ENCODE peak calls at places on chromosome 7, in seven cellular contexts. One of them, this sample, is unnamed.

GRCh38 chr7:45885264-45885882 is 2.9 kb upstream of the IGFBP1 start:
- DNase-seq in SK-N-SH: no peak
- DNase-seq in HCT116: peak; percentile 16
- DNase-seq in HepG2: peak; percentile 98
- DNase-seq in K562: no peak
- DNase-seq in H1: no peak
- DNase-seq in GM12878: no peak
- DNase-seq in this sample: no peak

GRCh38 chr7:25454562-25455031 is 226.3 kb upstream of the NPVF start:
- DNase-seq in SK-N-SH: no peak
- DNase-seq in HCT116: no peak
- DNase-seq in HepG2: no peak
- DNase-seq in K562: no peak
- DNase-seq in H1: no peak
- DNase-seq in GM12878: no peak
- DNase-seq in this sample: no peak

GRCh38 chr7:82049442-82049841 is 279.6 kb upstream of the HGF start:
- DNase-seq in SK-N-SH: peak; percentile 33
- DNase-seq in HCT116: no peak
- DNase-seq in HepG2: no peak
- DNase-seq in K562: no peak
- DNase-seq in H1: no peak
- DNase-seq in GM12878: peak; percentile 23
- DNase-seq in this sample: no peak

GRCh38 chr7:5679741-5680473 is 101.6 kb downstream of the RNF216 start:
- DNase-seq in SK-N-SH: no peak
- DNase-seq in HCT116: no peak
- DNase-seq in HepG2: no peak
- DNase-seq in K562: no peak
- DNase-seq in H1: no peak
- DNase-seq in GM12878: no peak
- DNase-seq in this sample: no peak

GRCh38 chr7:88377421-88377820 is 70.7 kb upstream of the STEAP4 start:
- DNase-seq in SK-N-SH: no peak
- DNase-seq in HCT116: peak; percentile 68
- DNase-seq in HepG2: no peak
- DNase-seq in K562: no peak
- DNase-seq in H1: no peak
- DNase-seq in GM12878: no peak
- DNase-seq in this sample: peak; percentile 11

GRCh38 chr7:30659312-30659711 is 22.9 kb downstream of the CRHR2 start:
- DNase-seq in SK-N-SH: no peak
- DNase-seq in HCT116: no peak
- DNase-seq in HepG2: no peak
- DNase-seq in K562: no peak
- DNase-seq in H1: no peak
- DNase-seq in GM12878: no peak
- DNase-seq in this sample: no peak

GRCh38 chr7:151296202-151296992 is 45.2 kb upstream of the NUB1 start:
- DNase-seq in SK-N-SH: no peak
- DNase-seq in HCT116: no peak
- DNase-seq in HepG2: no peak
- DNase-seq in K562: no peak
- DNase-seq in H1: no peak
- DNase-seq in GM12878: no peak
- DNase-seq in this sample: no peak

GRCh38 chr7:122379491-122379890 is 74.9 kb upstream of the FEZF1 start:
- DNase-seq in SK-N-SH: no peak
- DNase-seq in HCT116: no peak
- DNase-seq in HepG2: no peak
- DNase-seq in K562: no peak
- DNase-seq in H1: no peak
- DNase-seq in GM12878: no peak
- DNase-seq in this sample: no peak

GRCh38 chr7:26897928-26898327 is 33.5 kb upstream of the SKAP2 start:
- DNase-seq in SK-N-SH: no peak
- DNase-seq in HCT116: no peak
- DNase-seq in HepG2: no peak
- DNase-seq in K562: no peak
- DNase-seq in H1: no peak
- DNase-seq in GM12878: no peak
- DNase-seq in this sample: no peak

GRCh38 chr7:104643587-104644217 is 315.3 kb downstream of the LHFPL3 start:
- DNase-seq in SK-N-SH: peak; percentile 49
- DNase-seq in HCT116: peak; percentile 15
- DNase-seq in HepG2: peak; percentile 7
- DNase-seq in K562: peak; percentile 35
- DNase-seq in H1: peak; percentile 48
- DNase-seq in GM12878: no peak
- DNase-seq in this sample: peak; percentile 19

GRCh38 chr7:158040199-158040598 is 547.4 kb downstream of the PTPRN2 start:
- DNase-seq in SK-N-SH: no peak
- DNase-seq in HCT116: no peak
- DNase-seq in HepG2: no peak
- DNase-seq in K562: no peak
- DNase-seq in H1: no peak
- DNase-seq in GM12878: no peak
- DNase-seq in this sample: no peak

GRCh38 chr7:117118579-117119180 is 165.4 kb downstream of the ST7 start:
- DNase-seq in SK-N-SH: no peak
- DNase-seq in HCT116: no peak
- DNase-seq in HepG2: no peak
- DNase-seq in K562: no peak
- DNase-seq in H1: no peak
- DNase-seq in GM12878: no peak
- DNase-seq in this sample: no peak

GRCh38 chr7:46747869-46748576 is 827.0 kb upstream of the IGFBP3 start:
- DNase-seq in SK-N-SH: no peak
- DNase-seq in HCT116: no peak
- DNase-seq in HepG2: no peak
- DNase-seq in K562: no peak
- DNase-seq in H1: no peak
- DNase-seq in GM12878: no peak
- DNase-seq in this sample: no peak

GRCh38 chr7:134941185-134941900 is 45.0 kb upstream of the AGBL3 start:
- DNase-seq in SK-N-SH: no peak
- DNase-seq in HCT116: no peak
- DNase-seq in HepG2: no peak
- DNase-seq in K562: no peak
- DNase-seq in H1: no peak
- DNase-seq in GM12878: no peak
- DNase-seq in this sample: no peak

GRCh38 chr7:141974831-141975230 is 1.3 kb upstream of the TAS2R38 start:
- DNase-seq in SK-N-SH: no peak
- DNase-seq in HCT116: peak; percentile 28
- DNase-seq in HepG2: peak; percentile 9
- DNase-seq in K562: no peak
- DNase-seq in H1: no peak
- DNase-seq in GM12878: no peak
- DNase-seq in this sample: peak; percentile 61

GRCh38 chr7:95322874-95323273 is 1.5 kb downstream of the PON1 start:
- DNase-seq in SK-N-SH: peak; percentile 19
- DNase-seq in HCT116: no peak
- DNase-seq in HepG2: no peak
- DNase-seq in K562: no peak
- DNase-seq in H1: no peak
- DNase-seq in GM12878: no peak
- DNase-seq in this sample: no peak

GRCh38 chr7:30995541-30995940 is 31.8 kb downstream of the GHRHR start:
- DNase-seq in SK-N-SH: no peak
- DNase-seq in HCT116: no peak
- DNase-seq in HepG2: no peak
- DNase-seq in K562: no peak
- DNase-seq in H1: no peak
- DNase-seq in GM12878: no peak
- DNase-seq in this sample: no peak

GRCh38 chr7:140005341-140005740 is 57.4 kb downstream of the PARP12 start:
- DNase-seq in SK-N-SH: no peak
- DNase-seq in HCT116: no peak
- DNase-seq in HepG2: no peak
- DNase-seq in K562: peak; percentile 73
- DNase-seq in H1: no peak
- DNase-seq in GM12878: no peak
- DNase-seq in this sample: no peak

GRCh38 chr7:75931676-75932075 is 16.7 kb downstream of the POR start:
- DNase-seq in SK-N-SH: no peak
- DNase-seq in HCT116: no peak
- DNase-seq in HepG2: no peak
- DNase-seq in K562: no peak
- DNase-seq in H1: no peak
- DNase-seq in GM12878: no peak
- DNase-seq in this sample: no peak

GRCh38 chr7:29400435-29400834 is 163.2 kb upstream of the PRR15 start:
- DNase-seq in SK-N-SH: no peak
- DNase-seq in HCT116: no peak
- DNase-seq in HepG2: no peak
- DNase-seq in K562: no peak
- DNase-seq in H1: no peak
- DNase-seq in GM12878: no peak
- DNase-seq in this sample: no peak

GRCh38 chr7:26348234-26348851 is 56.7 kb downstream of the SNX10 start:
- DNase-seq in SK-N-SH: no peak
- DNase-seq in HCT116: no peak
- DNase-seq in HepG2: peak; percentile 82
- DNase-seq in K562: no peak
- DNase-seq in H1: no peak
- DNase-seq in GM12878: no peak
- DNase-seq in this sample: no peak

DNA sequence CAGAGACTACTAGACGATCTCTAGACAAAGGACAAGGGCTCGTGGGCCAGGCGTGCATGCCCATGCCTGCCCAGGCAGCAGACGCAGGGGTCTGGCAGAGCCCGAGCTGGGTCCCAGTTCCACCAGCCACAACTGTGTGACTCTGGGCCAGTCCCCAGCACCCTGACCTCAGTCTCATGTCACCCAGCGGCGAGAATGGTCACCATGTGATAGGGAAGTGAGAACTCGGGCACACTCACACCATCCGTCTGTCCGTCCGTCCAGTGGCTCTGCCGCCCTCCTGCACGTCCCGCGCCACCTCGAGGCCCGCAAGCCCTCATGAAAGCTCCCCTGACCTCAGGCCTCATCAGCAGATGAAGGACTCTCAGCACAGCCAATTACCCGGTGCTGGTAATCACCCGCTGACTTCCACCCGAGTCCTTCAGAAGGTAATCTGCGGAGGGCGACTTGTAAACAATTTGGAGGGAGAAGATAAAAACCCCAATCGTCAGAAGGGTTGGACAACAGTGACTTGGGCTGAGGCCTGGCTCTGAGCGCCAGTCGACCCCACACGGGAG is 280.1 kb downstream of the ELFN1 start:
- DNase-seq in SK-N-SH: no peak
- DNase-seq in HCT116: no peak
- DNase-seq in HepG2: no peak
- DNase-seq in K562: no peak
- DNase-seq in H1: no peak
- DNase-seq in GM12878: no peak
- DNase-seq in this sample: no peak
- TF ChIP-seq JUND in SK-N-SH: no peak
- TF ChIP-seq JUND in HCT116: no peak
- TF ChIP-seq JUND in HepG2: no peak
- TF ChIP-seq JUND in K562: no peak
- TF ChIP-seq JUND in H1: no peak
- TF ChIP-seq JUND in GM12878: no peak
- TF ChIP-seq JUND in this sample: no peak

GRCh38 chr7:80106498-80107113 is 28.0 kb upstream of the GNAI1 start:
- DNase-seq in SK-N-SH: no peak
- DNase-seq in HCT116: no peak
- DNase-seq in HepG2: no peak
- DNase-seq in K562: no peak
- DNase-seq in H1: no peak
- DNase-seq in GM12878: no peak
- DNase-seq in this sample: no peak

GRCh38 chr7:80105706-80106408 is 28.8 kb upstream of the GNAI1 start:
- DNase-seq in SK-N-SH: no peak
- DNase-seq in HCT116: no peak
- DNase-seq in HepG2: no peak
- DNase-seq in K562: no peak
- DNase-seq in H1: no peak
- DNase-seq in GM12878: no peak
- DNase-seq in this sample: no peak

GRCh38 chr7:80107278-80107677 is 27.4 kb upstream of the GNAI1 start:
- DNase-seq in SK-N-SH: no peak
- DNase-seq in HCT116: no peak
- DNase-seq in HepG2: no peak
- DNase-seq in K562: no peak
- DNase-seq in H1: no peak
- DNase-seq in GM12878: no peak
- DNase-seq in this sample: no peak
- TF ChIP-seq JUND in SK-N-SH: no peak
- TF ChIP-seq JUND in HCT116: no peak
- TF ChIP-seq JUND in HepG2: no peak
- TF ChIP-seq JUND in K562: no peak
- TF ChIP-seq JUND in H1: no peak
- TF ChIP-seq JUND in GM12878: no peak
- TF ChIP-seq JUND in this sample: no peak

DNA sequence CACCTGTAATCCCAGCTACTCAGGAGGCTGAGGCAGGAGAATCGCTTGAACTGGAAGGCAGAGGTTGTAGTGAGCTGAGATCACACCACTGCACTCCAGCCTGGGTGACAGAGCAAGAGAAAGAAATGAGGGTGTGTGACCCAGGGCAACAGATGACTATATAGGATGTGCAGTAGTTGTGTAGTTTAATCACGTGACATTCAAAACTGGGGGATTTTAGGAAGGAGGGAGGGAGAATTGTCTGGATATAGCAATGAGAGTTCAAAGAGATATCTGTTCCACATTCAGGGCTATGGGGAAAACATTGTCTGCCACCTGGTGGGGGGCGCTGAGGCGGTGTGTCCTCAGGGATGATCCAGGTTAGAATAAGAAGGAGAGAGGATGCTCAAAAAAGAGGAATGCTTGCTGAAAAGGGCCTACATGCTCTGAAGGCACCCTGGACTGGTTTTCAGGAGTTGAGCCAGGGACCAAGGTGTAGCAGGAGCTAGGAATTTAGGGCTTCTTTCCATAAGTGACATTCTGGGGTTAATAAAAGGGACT is 7.8 kb upstream of the ZYX start:
- DNase-seq in SK-N-SH: no peak
- DNase-seq in HCT116: no peak
- DNase-seq in HepG2: no peak
- DNase-seq in K562: no peak
- DNase-seq in H1: no peak
- DNase-seq in GM12878: no peak
- DNase-seq in this sample: no peak
- TF ChIP-seq JUND in SK-N-SH: no peak
- TF ChIP-seq JUND in HCT116: no peak
- TF ChIP-seq JUND in HepG2: no peak
- TF ChIP-seq JUND in K562: no peak
- TF ChIP-seq JUND in H1: no peak
- TF ChIP-seq JUND in GM12878: no peak
- TF ChIP-seq JUND in this sample: no peak

DNA sequence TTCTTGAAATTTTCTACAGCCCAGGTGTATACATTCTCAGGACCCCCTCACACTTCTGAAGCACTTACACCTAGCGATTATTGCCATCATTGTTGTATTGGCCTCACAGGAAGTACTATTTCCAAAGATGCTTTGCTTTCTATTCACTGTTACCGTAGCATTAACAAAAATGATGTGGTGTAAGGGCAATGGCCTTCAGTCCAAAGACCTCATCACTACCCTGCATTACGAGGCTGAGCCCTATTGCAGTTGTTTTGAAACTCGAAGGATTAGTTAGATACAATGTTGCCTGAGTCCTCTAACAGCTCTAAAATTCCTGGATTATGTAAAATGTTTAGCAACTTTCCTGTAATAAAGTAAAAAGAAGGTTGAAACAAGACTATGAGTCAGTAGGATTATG is 2.9 kb downstream of the NRCAM start:
- DNase-seq in SK-N-SH: no peak
- DNase-seq in HCT116: no peak
- DNase-seq in HepG2: no peak
- DNase-seq in K562: no peak
- DNase-seq in H1: no peak
- DNase-seq in GM12878: no peak
- DNase-seq in this sample: no peak
- TF ChIP-seq JUND in SK-N-SH: no peak
- TF ChIP-seq JUND in HCT116: no peak
- TF ChIP-seq JUND in HepG2: no peak
- TF ChIP-seq JUND in K562: no peak
- TF ChIP-seq JUND in H1: no peak
- TF ChIP-seq JUND in GM12878: no peak
- TF ChIP-seq JUND in this sample: no peak